ENCODE peak calls at places on chromosomes 12 and 14, in ten cellular contexts. P is mammary epithelial cell; B is prostate gland; K is CD8-positive, alpha-beta T cell; C is OCI-LY7; O is testis; I is tibial artery; T is neural progenitor cell; R is endodermal cell; D is lung. A is an unnamed sample. For H3K9me3 and H3K4me1, the result is how much of the 10 kb centered on the place peaks cover.

GRCh38 chr14:26597136-26598080 is at the start of gene NOVA1:
- DNase-seq in P (no peak), B (no peak), K (no peak), C (no peak), O (peak), I (peak), T (peak), R (peak), D (no peak), A (no peak)

GRCh38 chr14:19993438-19993837 is 8.5 kb upstream of the OR4Q2 start:
- DNase-seq in P (no peak), B (no peak), K (no peak), C (no peak), O (no peak), I (no peak), T (no peak), R (no peak), D (no peak), A (no peak)

GRCh38 chr12:7091660-7092228 is 501 bp downstream of the C1R start:
- DNase-seq in P (no peak), B (no peak), K (no peak), C (no peak), O (peak), I (no peak), T (no peak), R (peak), D (peak), A (no peak)

GRCh38 chr12:42426733-42427132 is 100.8 kb downstream of the PPHLN1 start:
- DNase-seq in P (peak), B (no peak), K (no peak), C (no peak), O (no peak), I (no peak), T (peak), R (peak), D (no peak), A (no peak)

GRCh38 chr12:16756833-16757552 is 151.0 kb upstream of the LMO3 start:
- DNase-seq in P (no peak), B (no peak), K (no peak), C (no peak), O (no peak), I (no peak), T (peak), R (no peak), D (no peak), A (no peak)

GRCh38 chr12:19048943-19049342 is 80.6 kb upstream of the PLEKHA5 start:
- DNase-seq in P (peak), B (no peak), K (no peak), C (no peak), O (no peak), I (no peak), T (no peak), R (no peak), D (no peak), A (no peak)

GRCh38 chr12:92927436-92928116 is 1.5 kb downstream of the EEA1 start:
- DNase-seq in P (peak), B (no peak), K (no peak), C (peak), O (no peak), I (no peak), T (peak), R (no peak), D (no peak), A (no peak)

GRCh38 chr12:118307069-118307954 is 65.4 kb downstream of the TAOK3 start:
- DNase-seq in P (peak), B (no peak), K (no peak), C (no peak), O (no peak), I (no peak), T (no peak), R (no peak), D (no peak), A (no peak)

DNA sequence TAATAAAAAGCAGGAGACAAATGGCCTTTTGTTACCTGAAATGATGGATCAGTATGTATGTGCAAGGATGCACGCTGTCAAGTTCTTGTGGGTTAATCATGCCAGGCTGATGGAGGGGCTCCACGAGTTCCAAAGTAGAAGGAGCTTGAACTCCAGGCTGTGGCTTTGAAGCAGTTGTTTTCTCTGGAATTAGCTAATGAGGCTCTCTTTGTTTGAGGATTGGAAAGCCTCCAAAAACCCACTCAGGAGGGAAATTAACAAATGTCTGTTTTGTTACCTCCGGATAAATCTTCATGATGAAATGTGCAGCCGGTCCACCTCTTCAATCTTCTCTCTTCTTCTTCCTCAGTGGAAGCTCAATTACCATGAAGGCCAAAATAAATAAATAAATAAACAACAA is 605.4 kb downstream of the DIO2 start:
- DNase-seq in P (no peak), B (no peak), K (no peak), C (no peak), O (no peak), I (no peak), T (peak), R (no peak), D (no peak), A (no peak)
- H3K9me3 ChIP-seq in P (under half), B (under half), K (under half), C (under half), O (under half), I (under half), T (under half), R (under half), D (under half), A (under half)

GRCh38 chr12:11798856-11799530 is 149.5 kb downstream of the ETV6 start:
- DNase-seq in P (peak), B (no peak), K (no peak), C (peak), O (no peak), I (no peak), T (no peak), R (no peak), D (no peak), A (no peak)
- H3K4me1 ChIP-seq in P (half or more), B (under half), K (under half), C (under half), O (under half), I (under half), T (under half), R (under half), D (under half), A (under half)

DNA sequence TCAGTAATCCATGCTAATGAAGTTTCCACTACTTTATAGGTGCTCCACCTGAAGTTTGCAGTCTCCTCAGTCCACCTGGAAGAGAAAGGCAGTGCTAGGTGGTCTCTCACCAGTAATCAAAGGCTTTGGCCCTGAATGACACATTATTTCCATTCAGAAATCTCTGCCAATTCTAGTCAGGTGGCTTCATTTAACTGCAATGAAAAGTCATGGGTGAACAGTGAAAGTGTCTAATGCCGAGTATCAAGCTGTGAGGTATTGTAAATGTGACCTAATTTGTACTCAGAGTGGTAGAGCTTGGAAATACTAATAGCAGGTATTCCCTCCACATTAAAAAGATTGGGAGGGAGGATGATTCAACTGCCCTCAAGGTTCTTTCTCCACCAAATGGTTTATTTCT is 220.9 kb upstream of the LRFN5 start:
- DNase-seq in P (no peak), B (no peak), K (no peak), C (no peak), O (no peak), I (no peak), T (no peak), R (no peak), D (no peak), A (no peak)
- H3K9me3 ChIP-seq in P (under half), B (under half), K (under half), C (under half), O (under half), I (under half), T (under half), R (under half), D (under half), A (under half)

GRCh38 chr12:53047221-53048032 is 2.4 kb upstream of the TNS2 start:
- DNase-seq in P (no peak), B (peak), K (peak), C (peak), O (peak), I (peak), T (peak), R (peak), D (peak), A (no peak)
- H3K4me1 ChIP-seq in P (half or more), B (under half), K (under half), C (under half), O (half or more), I (half or more), T (half or more), R (under half), D (under half), A (under half)

GRCh38 chr14:32298346-32298745 is 30.8 kb upstream of the AKAP6 start:
- DNase-seq in P (no peak), B (no peak), K (no peak), C (no peak), O (no peak), I (no peak), T (no peak), R (no peak), D (no peak), A (no peak)
- H3K9me3 ChIP-seq in P (under half), B (under half), K (under half), C (under half), O (under half), I (under half), T (under half), R (under half), D (under half), A (under half)

GRCh38 chr14:68402525-68403101 is 390.3 kb downstream of the ZFP36L1 start:
- DNase-seq in P (no peak), B (no peak), K (no peak), C (no peak), O (no peak), I (no peak), T (no peak), R (no peak), D (no peak), A (no peak)
- H3K4me1 ChIP-seq in P (half or more), B (under half), K (under half), C (half or more), O (under half), I (half or more), T (under half), R (under half), D (under half), A (under half)

DNA sequence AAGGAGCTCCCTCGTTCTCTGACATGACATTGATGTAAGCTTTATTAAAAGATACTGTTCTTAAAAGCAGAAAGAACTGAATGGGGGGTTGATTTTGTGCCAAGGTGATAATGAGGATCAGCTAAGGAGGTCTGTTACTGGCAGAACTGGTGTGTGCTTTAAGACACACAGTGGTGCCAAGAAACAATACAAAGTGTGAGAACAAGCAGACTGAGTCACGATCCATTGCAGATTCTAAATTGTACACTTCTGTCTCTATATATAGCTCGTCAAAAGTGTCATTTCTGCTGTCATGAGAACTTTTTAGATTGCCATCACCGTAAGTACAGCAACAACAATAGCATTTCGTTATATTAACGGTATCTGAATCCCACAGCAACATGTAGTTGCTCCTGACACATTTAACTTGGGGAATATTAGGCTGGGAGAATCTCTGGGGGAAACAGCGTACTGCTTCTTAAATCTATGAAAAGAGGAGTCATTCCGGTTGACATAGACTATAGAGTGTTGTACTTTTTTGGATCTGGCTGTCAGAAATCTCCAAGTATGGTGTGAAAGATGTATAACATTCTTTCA is 151.3 kb upstream of the PRKD1 start:
- DNase-seq in P (no peak), B (no peak), K (no peak), C (no peak), O (no peak), I (no peak), T (no peak), R (no peak), D (no peak), A (no peak)
- H3K9me3 ChIP-seq in P (under half), B (under half), K (under half), C (under half), O (under half), I (under half), T (under half), R (under half), D (under half), A (under half)

DNA sequence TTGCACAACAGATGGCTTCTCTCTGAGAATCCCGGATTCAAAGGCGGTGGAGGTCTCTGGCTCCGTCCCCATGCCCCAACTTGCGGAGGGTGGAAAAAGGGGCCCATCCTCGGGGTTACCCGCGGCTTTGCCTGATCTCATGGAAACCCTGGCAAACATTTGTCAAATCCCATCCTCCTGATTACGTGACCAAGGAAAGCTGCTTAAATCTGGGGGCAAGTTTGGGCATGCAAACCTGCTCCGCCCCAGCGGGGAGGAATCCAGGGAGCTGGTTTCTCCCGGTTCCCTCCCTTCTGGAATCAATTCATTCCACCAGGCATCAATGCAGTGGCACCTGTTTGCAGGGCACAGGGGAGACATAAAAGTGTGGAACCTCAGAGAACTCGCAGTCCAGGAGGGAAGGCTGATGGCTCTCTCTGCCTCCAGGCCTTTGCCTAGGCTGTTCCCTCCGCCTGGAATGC is 12.2 kb downstream of the TRPV4 start:
- DNase-seq in P (peak), B (peak), K (no peak), C (no peak), O (no peak), I (no peak), T (no peak), R (no peak), D (no peak), A (no peak)
- H3K4me1 ChIP-seq in P (half or more), B (under half), K (under half), C (under half), O (under half), I (under half), T (under half), R (under half), D (under half), A (under half)

GRCh38 chr12:133058203-133059125 is 21.2 kb downstream of the ZNF84 start:
- DNase-seq in P (peak), B (no peak), K (no peak), C (peak), O (no peak), I (no peak), T (no peak), R (no peak), D (no peak), A (no peak)
- H3K9me3 ChIP-seq in P (half or more), B (under half), K (half or more), C (half or more), O (under half), I (half or more), T (half or more), R (half or more), D (under half), A (half or more)

GRCh38 chr14:69135133-69135532 is 17.8 kb downstream of the DCAF5 start:
- DNase-seq in P (no peak), B (no peak), K (no peak), C (no peak), O (no peak), I (no peak), T (no peak), R (no peak), D (no peak), A (no peak)
- H3K4me1 ChIP-seq in P (under half), B (under half), K (under half), C (under half), O (under half), I (under half), T (under half), R (under half), D (under half), A (under half)

A was measured in right atrium auricular region.